ENCODE peak calls at places on chromosomes 2 and 18, in nine cellular contexts. I is adrenal gland, H is psoas muscle, W is right lobe of liver, X is epithelial cell of proximal tubule, B is IMR-90, A is Caco-2, Q is thyroid gland, R is neural progenitor cell. C is an unnamed sample.
A peak's percentile ranks its signal among the peaks of the same experiment; 100 is the strongest.

GRCh38 chr2:189285962-189286648 is 106.5 kb upstream of the COL5A2 start:
- DNase-seq in I (no peak), H (no peak), R (no peak), A (no peak), X (peak; percentile 27), W (no peak), Q (no peak), B (peak; percentile 92), C (peak; percentile 96)

GRCh38 chr2:213188971-213189899 is 37.8 kb upstream of the IKZF2 start:
- DNase-seq in H (no peak), Q (peak; percentile 40), I (no peak), A (peak; percentile 50), B (peak; percentile 52), R (peak; percentile 90), W (no peak), X (no peak), C (peak; percentile 48)

GRCh38 chr2:111209045-111209514 is 88.4 kb downstream of the BCL2L11 start:
- DNase-seq in R (no peak), B (peak; percentile 93), X (peak; percentile 53), A (no peak), Q (no peak), W (no peak), H (no peak), I (no peak), C (peak; percentile 87)

GRCh38 chr2:240791821-240792657 is 28.0 kb downstream of the KIF1A start:
- DNase-seq in I (no peak), X (no peak), B (no peak), H (peak; percentile 34), W (peak; percentile 12), Q (no peak), A (no peak), R (peak; percentile 48), C (no peak)

GRCh38 chr18:36672437-36673344 is 156.1 kb downstream of the TPGS2 start:
- DNase-seq in H (peak; percentile 72), Q (no peak), I (peak; percentile 77), X (no peak), A (no peak), B (peak; percentile 67), W (no peak), R (no peak), C (peak; percentile 40)

GRCh38 chr2:127179756-127180155 is 40.3 kb downstream of the CYP27C1 start:
- DNase-seq in W (no peak), R (no peak), X (no peak), B (no peak), A (no peak), Q (no peak), I (no peak), H (no peak), C (no peak)

GRCh38 chr2:240041363-240041762 is 11.1 kb upstream of the OR6B2 start:
- DNase-seq in B (no peak), Q (no peak), X (no peak), R (no peak), I (no peak), A (no peak), H (no peak), W (no peak), C (no peak)

GRCh38 chr2:46202987-46203386 is 94.2 kb upstream of the EPAS1 start:
- DNase-seq in X (no peak), R (no peak), H (no peak), A (no peak), I (no peak), W (no peak), B (no peak), Q (no peak), C (no peak)

GRCh38 chr18:12391487-12392136 is 14.6 kb upstream of the AFG3L2 start:
- DNase-seq in R (peak; percentile 76), A (peak; percentile 54), X (no peak), I (peak; percentile 52), H (peak; percentile 56), W (no peak), Q (peak; percentile 61), B (peak; percentile 75), C (peak; percentile 65)

GRCh38 chr18:63131106-63131943 is 188.2 kb downstream of the BCL2 start:
- DNase-seq in B (peak; percentile 59), Q (peak; percentile 58), X (no peak), R (peak; percentile 64), A (no peak), W (no peak), H (no peak), I (peak; percentile 27), C (peak; percentile 70)

DNA sequence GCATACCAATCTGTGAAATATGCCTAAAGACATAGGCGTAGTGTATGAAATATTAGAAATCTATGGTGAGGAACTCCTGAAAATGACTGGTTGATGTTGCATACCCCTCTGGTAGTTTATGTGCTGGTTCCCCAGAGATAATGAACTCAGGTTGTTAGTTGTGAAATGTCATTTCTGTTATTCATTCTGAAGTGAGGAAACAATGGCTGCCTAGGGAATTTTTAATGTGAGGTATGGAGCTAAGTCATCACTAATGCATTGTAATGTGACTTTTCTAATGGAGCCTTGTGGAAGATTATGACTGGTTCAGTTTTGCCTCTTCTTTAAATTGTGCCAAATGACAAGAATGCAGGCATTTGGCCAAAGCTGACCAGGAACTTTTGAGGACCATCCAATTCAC is 61.6 kb upstream of the RAB27B start:
- DNase-seq in W (no peak), X (no peak), H (no peak), B (no peak), I (no peak), Q (no peak), R (no peak), A (no peak), C (peak; percentile 7)
- H3K4me3 ChIP-seq in W (no peak overlapping the region), X (no peak overlapping the region), H (no peak overlapping the region), B (no peak overlapping the region), I (no peak overlapping the region), Q (no peak overlapping the region), R (no peak overlapping the region), A (no peak overlapping the region), C (no peak overlapping the region)

GRCh38 chr2:138373993-138374408 is 127.6 kb upstream of the SPOPL start:
- DNase-seq in W (no peak), Q (no peak), A (no peak), H (no peak), B (peak; percentile 52), X (no peak), R (peak; percentile 44), I (no peak), C (peak; percentile 50)
- TF ChIP-seq CTCF in W (peak; percentile 73), Q (peak; percentile 49), A (peak; percentile 75), H (peak; percentile 59), B (peak; percentile 70), X (peak; percentile 86), R (peak; percentile 91), I (peak; percentile 79), C (peak; percentile 73)

DNA sequence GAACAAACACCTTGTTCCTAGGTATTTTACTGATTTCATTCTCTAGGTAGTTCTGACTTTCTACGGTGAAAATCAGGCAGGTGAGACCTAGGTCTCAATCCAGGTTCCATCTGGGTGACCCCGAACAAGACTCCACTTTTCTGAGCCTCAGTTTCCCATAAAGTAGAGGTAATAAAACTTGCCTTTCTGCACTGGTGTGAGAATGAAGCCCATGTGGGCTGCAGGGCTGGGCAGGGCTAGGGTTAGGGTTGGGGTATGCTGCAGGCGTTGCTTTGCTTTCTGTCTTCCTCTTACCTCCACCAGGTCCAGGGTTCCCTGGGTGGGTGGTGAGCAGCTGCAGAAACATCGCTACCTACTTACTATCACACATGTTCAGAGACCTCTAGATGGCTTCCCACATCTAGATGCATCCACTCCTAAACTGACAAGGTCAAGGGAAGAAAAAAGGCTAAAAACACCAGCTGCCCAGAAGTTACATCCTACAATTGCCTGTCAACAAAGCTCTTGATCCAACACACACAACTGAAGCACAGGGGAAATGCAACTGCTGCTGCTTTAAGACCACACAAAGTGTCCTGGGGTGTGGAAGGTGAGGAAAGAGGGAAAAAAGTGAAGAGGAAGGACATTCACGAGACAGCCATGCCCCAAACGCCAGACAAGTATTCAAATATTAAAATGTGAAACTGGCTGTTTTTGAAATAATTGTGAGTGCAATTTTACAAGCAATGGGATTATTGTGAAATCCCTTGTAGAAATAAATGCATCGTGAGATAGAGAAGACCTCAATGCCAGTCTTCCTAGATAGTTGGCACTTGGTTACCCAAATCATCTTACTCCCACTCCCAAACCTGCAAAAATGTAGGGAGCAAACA is 23.5 kb downstream of the MBP start:
- DNase-seq in H (peak; percentile 26), B (no peak), W (no peak), I (no peak), X (no peak), Q (no peak), R (no peak), A (no peak), C (no peak)
- H3K4me3 ChIP-seq in H (no peak overlapping the region), B (peak overlapping the region; percentile 5), W (no peak overlapping the region), I (no peak overlapping the region), X (no peak overlapping the region), Q (no peak overlapping the region), R (no peak overlapping the region), A (no peak overlapping the region), C (no peak overlapping the region)

GRCh38 chr2:134764164-134764563 is 45.4 kb upstream of the TMEM163 start:
- DNase-seq in H (no peak), A (no peak), R (no peak), I (peak; percentile 79), B (no peak), W (no peak), X (no peak), Q (no peak), C (no peak)
- TF ChIP-seq CTCF in H (no peak), A (no peak), R (no peak), I (no peak), B (no peak), W (no peak), X (no peak), Q (no peak), C (no peak)

GRCh38 chr2:232776435-232776834 is at the start of gene KCNJ13:
- DNase-seq in R (peak; percentile 90), H (no peak), X (no peak), W (no peak), Q (no peak), B (peak; percentile 15), I (no peak), A (peak; percentile 55), C (peak; percentile 14)
- H3K4me3 ChIP-seq in R (peak within 1 kb of the TSS; percentile 66), H (no peak within 1 kb of the TSS), X (no peak within 1 kb of the TSS), W (no peak within 1 kb of the TSS), Q (no peak within 1 kb of the TSS), B (no peak within 1 kb of the TSS), I (no peak within 1 kb of the TSS), A (no peak within 1 kb of the TSS), C (no peak within 1 kb of the TSS)

DNA sequence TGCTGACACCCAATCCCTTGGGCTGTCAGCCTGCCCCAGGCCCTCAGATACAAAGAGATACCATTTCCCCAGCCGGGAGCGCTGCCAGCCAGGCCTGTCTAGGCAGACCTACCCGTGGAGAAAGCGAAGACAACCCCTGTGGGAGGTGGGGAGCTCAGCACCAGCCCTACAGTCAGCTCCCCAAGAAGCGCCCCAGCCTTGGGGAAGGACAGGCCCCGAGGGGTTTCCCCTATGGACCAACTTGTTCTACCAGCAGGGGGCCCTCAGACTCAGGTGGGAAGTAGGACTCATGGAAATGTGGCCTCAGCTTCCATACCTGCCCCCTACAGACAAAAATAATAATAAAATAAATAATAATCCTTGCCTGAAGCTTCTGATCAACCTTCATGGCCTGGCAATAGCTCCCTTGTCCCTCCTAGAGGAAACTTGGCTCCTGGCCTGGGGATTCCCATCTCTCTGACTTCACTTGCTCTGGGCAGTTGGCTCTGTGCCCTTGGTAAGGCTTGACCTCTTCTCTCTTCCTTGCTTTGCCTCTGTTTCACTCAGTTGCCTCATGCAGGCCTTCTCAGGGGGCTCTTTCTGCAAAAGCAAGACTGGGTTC is 7.0 kb downstream of the SLC35F6 start:
- DNase-seq in I (peak; percentile 96), W (peak; percentile 90), A (peak; percentile 57), X (peak; percentile 68), Q (peak; percentile 94), B (peak; percentile 90), H (peak; percentile 92), R (no peak), C (peak; percentile 71)
- TF ChIP-seq CTCF in I (peak; percentile 33), W (peak; percentile 32), A (peak; percentile 70), X (peak; percentile 55), Q (no peak), B (peak; percentile 39), H (peak; percentile 26), R (peak; percentile 38), C (peak; percentile 36)

GRCh38 chr2:6917761-6918421 is 679 bp downstream of the RNF144A start:
- DNase-seq in Q (peak; percentile 9), B (no peak), H (peak; percentile 55), A (no peak), W (peak; percentile 39), R (peak; percentile 61), X (no peak), I (no peak), C (no peak)
- H3K4me3 ChIP-seq in Q (peak overlapping the region; percentile 69), B (peak overlapping the region; percentile 58), H (peak overlapping the region; percentile 86), A (peak overlapping the region; percentile 47), W (peak overlapping the region; percentile 64), R (peak overlapping the region; percentile 77), X (peak overlapping the region; percentile 54), I (no peak overlapping the region), C (peak overlapping the region; percentile 52)

C was measured in astrocyte of the spinal cord.